ENCODE peak calls at places on chromosomes 11 and 22, in five cellular contexts. T is activated CD4-positive, alpha-beta T cell treated with anti-CD3 and anti-CD28 coated beads, Interleukin-2, amount 50 U/mL, for 48 hours; P is mucosa of gallbladder; G is GM10248; J is GM13976. C is an unnamed sample.

GRCh38 chr11:68370211-68371111 is 58.1 kb downstream of the LRP5 start:
- DNase-seq in T (no peak), P (no peak), G (peak), J (peak), C (no peak)

GRCh38 chr22:50218153-50218995 is 17.6 kb downstream of the SELENOO start:
- DNase-seq in T (no peak), P (no peak), G (no peak), J (no peak), C (no peak)

GRCh38 chr22:44091021-44091721 is 67.1 kb downstream of the PARVB start:
- DNase-seq in T (peak), P (no peak), G (no peak), J (no peak), C (peak)

GRCh38 chr11:133742388-133742787 is 102.9 kb downstream of the SPATA19 start:
- DNase-seq in T (no peak), P (no peak), G (no peak), J (no peak), C (no peak)

GRCh38 chr11:22807855-22808558 is 21.6 kb downstream of the SVIP start:
- DNase-seq in T (no peak), P (no peak), G (peak), J (no peak), C (peak)

GRCh38 chr11:606245-606644 is 9.5 kb downstream of the IRF7 start:
- DNase-seq in T (no peak), P (peak), G (no peak), J (no peak), C (peak)

GRCh38 chr22:38652858-38653257 is 3.3 kb downstream of the FAM227A start:
- DNase-seq in T (no peak), P (no peak), G (no peak), J (no peak), C (no peak)

GRCh38 chr11:44275961-44276550 is 33.9 kb downstream of the ALX4 start:
- DNase-seq in T (no peak), P (no peak), G (no peak), J (no peak), C (no peak)

GRCh38 chr11:76073716-76074115 is 132.6 kb downstream of the WNT11 start:
- DNase-seq in T (no peak), P (no peak), G (no peak), J (no peak), C (peak)

GRCh38 chr11:55357560-55358184 is 10.1 kb upstream of the OR4A15 start:
- DNase-seq in T (no peak), P (no peak), G (no peak), J (no peak), C (no peak)

GRCh38 chr11:118927554-118928107 is 1.9 kb upstream of the BCL9L start:
- DNase-seq in T (no peak), P (no peak), G (no peak), J (no peak), C (no peak)

GRCh38 chr11:113591122-113591521 is 115.0 kb downstream of the TMPRSS5 start:
- DNase-seq in T (no peak), P (no peak), G (no peak), J (no peak), C (no peak)

GRCh38 chr11:19651654-19652053 is 61.0 kb upstream of the NAV2 start:
- DNase-seq in T (no peak), P (no peak), G (no peak), J (no peak), C (no peak)

GRCh38 chr11:62479631-62480201 is 60.9 kb downstream of the SCGB1A1 start:
- DNase-seq in T (no peak), P (no peak), G (no peak), J (no peak), C (no peak)

GRCh38 chr22:39926175-39927152 is 25.6 kb downstream of the GRAP2 start:
- DNase-seq in T (no peak), P (no peak), G (no peak), J (no peak), C (no peak)

GRCh38 chr11:17400048-17400775 is 11.8 kb upstream of the KCNJ11 start:
- DNase-seq in T (no peak), P (no peak), G (no peak), J (no peak), C (no peak)

GRCh38 chr22:48944756-48945620 is 882.7 kb downstream of the BRD1 start:
- DNase-seq in T (no peak), P (peak), G (no peak), J (no peak), C (no peak)

GRCh38 chr11:126149759-126150236 is 61.7 kb downstream of the RPUSD4 start:
- DNase-seq in T (no peak), P (no peak), G (no peak), J (no peak), C (no peak)

GRCh38 chr11:117839936-117840813 is 15.6 kb upstream of the FXYD2 start:
- DNase-seq in T (no peak), P (peak), G (no peak), J (no peak), C (no peak)

GRCh38 chr22:27801616-27802388 is at the start of gene MN1:
- DNase-seq in T (peak), P (peak), G (no peak), J (peak), C (peak)

GRCh38 chr22:30361916-30362631 is 5.3 kb downstream of the CCDC157 start:
- DNase-seq in T (no peak), P (no peak), G (no peak), J (no peak), C (no peak)

GRCh38 chr22:39973656-39974055 is 13.5 kb downstream of the TMA7B start:
- DNase-seq in T (no peak), P (no peak), G (no peak), J (no peak), C (no peak)

GRCh38 chr11:76077575-76078150 is 128.6 kb downstream of the WNT11 start:
- DNase-seq in T (no peak), P (no peak), G (no peak), J (no peak), C (peak)

GRCh38 chr11:67437082-67437821 is at the start of gene PTPRCAP:
- DNase-seq in T (peak), P (no peak), G (peak), J (peak), C (no peak)

GRCh38 chr22:32991353-32992115 is 66.6 kb downstream of the SYN3 start:
- DNase-seq in T (no peak), P (no peak), G (no peak), J (no peak), C (peak)

GRCh38 chr11:44901120-44901519 is 49.6 kb downstream of the TP53I11 start:
- DNase-seq in T (no peak), P (no peak), G (no peak), J (no peak), C (no peak)

GRCh38 chr22:49568751-49569285 is 258.9 kb downstream of the BRD1 start:
- DNase-seq in T (no peak), P (no peak), G (no peak), J (no peak), C (no peak)

GRCh38 chr11:110200241-110200640 is 96.2 kb downstream of the RDX start:
- DNase-seq in T (no peak), P (no peak), G (no peak), J (no peak), C (peak)

GRCh38 chr22:43972931-43973330 is 17.7 kb downstream of the SAMM50 start:
- DNase-seq in T (no peak), P (no peak), G (no peak), J (no peak), C (no peak)

GRCh38 chr11:60919320-60919719 is 4.9 kb upstream of the TMEM132A start:
- DNase-seq in T (no peak), P (no peak), G (no peak), J (no peak), C (no peak)

GRCh38 chr22:46596819-46597218 is 23.4 kb upstream of the GRAMD4 start:
- DNase-seq in T (no peak), P (peak), G (no peak), J (no peak), C (no peak)

GRCh38 chr11:66593650-66594049 is 665 bp downstream of the CCS start:
- DNase-seq in T (no peak), P (no peak), G (no peak), J (no peak), C (no peak)

GRCh38 chr22:36395922-36396321 is 8.2 kb upstream of the MYH9 start:
- DNase-seq in T (no peak), P (no peak), G (no peak), J (no peak), C (peak)

GRCh38 chr11:10601722-10602281 is 33.3 kb upstream of the LYVE1 start:
- DNase-seq in T (no peak), P (no peak), G (no peak), J (no peak), C (no peak)

GRCh38 chr22:19816372-19817119 is 38.1 kb downstream of the GNB1L start:
- DNase-seq in T (no peak), P (peak), G (no peak), J (no peak), C (no peak)

C was measured in fibroblast of pulmonary artery.